ENCODE peak calls at places on chromosome 7, in seven cellular contexts. Y, P, J, I, L, S and D are unnamed samples.

GRCh38 chr7:102111063-102111757 is 175.5 kb upstream of the SH2B2 start:
- DNase-seq in P (no peak), S (no peak), I (no peak), L (peak; percentile 69), Y (no peak), J (no peak), D (no peak)

GRCh38 chr7:36153571-36154097 is 580 bp downstream of the EEPD1 start:
- DNase-seq in L (no peak), P (no peak), J (no peak), S (no peak), I (peak; percentile 72), Y (no peak), D (no peak)

GRCh38 chr7:23598321-23598720 is 1.1 kb downstream of the CCDC126 start:
- DNase-seq in S (no peak), L (no peak), J (peak; percentile 10), P (peak; percentile 36), Y (peak; percentile 67), I (no peak), D (no peak)

GRCh38 chr7:96720843-96721242 is 11.2 kb upstream of the SEM1 start:
- DNase-seq in Y (peak; percentile 81), L (no peak), I (no peak), P (peak; percentile 16), J (peak; percentile 86), S (peak; percentile 57), D (no peak)

GRCh38 chr7:140005754-140006503 is 56.8 kb downstream of the PARP12 start:
- DNase-seq in L (peak; percentile 68), P (peak; percentile 66), J (peak; percentile 32), I (peak; percentile 90), Y (no peak), S (peak; percentile 9), D (no peak)

GRCh38 chr7:25894902-25895791 is 256.9 kb upstream of the NFE2L3 start:
- DNase-seq in P (peak; percentile 78), L (peak; percentile 78), Y (no peak), I (peak; percentile 75), J (peak; percentile 11), S (peak; percentile 22), D (no peak)

GRCh38 chr7:70717553-70718248 is 414.2 kb upstream of the GALNT17 start:
- DNase-seq in L (no peak), P (no peak), S (no peak), Y (no peak), J (no peak), I (peak; percentile 69), D (no peak)

GRCh38 chr7:135710417-135711138 is 17.4 kb downstream of the SLC13A4 start:
- DNase-seq in Y (no peak), L (peak; percentile 52), J (peak; percentile 26), P (peak; percentile 16), S (no peak), I (no peak), D (no peak)

GRCh38 chr7:75688200-75689136 is 50.3 kb downstream of the HIP1 start:
- DNase-seq in Y (no peak), S (no peak), P (no peak), I (peak; percentile 55), L (no peak), J (no peak), D (no peak)

GRCh38 chr7:70484255-70484654 is 647.7 kb upstream of the GALNT17 start:
- DNase-seq in P (no peak), I (no peak), Y (no peak), S (no peak), J (no peak), L (no peak), D (no peak)

GRCh38 chr7:64559206-64559605 is 3.7 kb downstream of the ZNF680 start:
- DNase-seq in S (peak; percentile 57), Y (no peak), I (peak; percentile 62), P (no peak), L (no peak), J (peak; percentile 75), D (peak; percentile 48)

GRCh38 chr7:36244429-36244828 is 91.4 kb downstream of the EEPD1 start:
- DNase-seq in P (no peak), S (no peak), Y (no peak), L (no peak), I (no peak), J (no peak), D (no peak)

GRCh38 chr7:155819186-155819585 is 6.9 kb upstream of the SHH start:
- DNase-seq in L (no peak), I (peak; percentile 17), Y (no peak), S (no peak), P (no peak), J (no peak), D (no peak)

GRCh38 chr7:3892167-3892566 is 591.1 kb downstream of the SDK1 start:
- DNase-seq in S (no peak), I (no peak), L (no peak), P (no peak), J (no peak), Y (no peak), D (no peak)

GRCh38 chr7:23349484-23350157 is 50.5 kb downstream of the MALSU1 start:
- DNase-seq in J (peak; percentile 78), Y (peak; percentile 94), I (no peak), S (peak; percentile 89), L (peak; percentile 71), P (no peak), D (no peak)

GRCh38 chr7:64045301-64046040 is at the start of gene ZNF727:
- DNase-seq in L (no peak), S (no peak), P (no peak), Y (no peak), J (no peak), I (no peak), D (no peak)

GRCh38 chr7:31464601-31465000 is 49.3 kb upstream of the ITPRID1 start:
- DNase-seq in P (peak; percentile 33), Y (peak; percentile 44), S (no peak), J (no peak), L (no peak), I (no peak), D (no peak)

GRCh38 chr7:104848386-104848990 is 165.5 kb upstream of the KMT2E start:
- DNase-seq in P (peak; percentile 72), J (peak; percentile 60), Y (no peak), L (peak; percentile 80), S (peak; percentile 53), I (no peak), D (no peak)

GRCh38 chr7:55898287-55898686 is 11.0 kb downstream of the ZNF713 start:
- DNase-seq in L (no peak), J (peak; percentile 10), Y (no peak), P (no peak), S (no peak), I (no peak), D (no peak)

GRCh38 chr7:159027091-159027802 is 117.4 kb downstream of the VIPR2 start:
- DNase-seq in S (no peak), Y (no peak), J (no peak), P (peak; percentile 17), L (peak; percentile 56), I (no peak), D (no peak)

GRCh38 chr7:81267508-81267907 is 348.7 kb upstream of the SEMA3C start:
- DNase-seq in L (no peak), P (no peak), J (peak; percentile 93), Y (peak; percentile 70), I (no peak), S (peak; percentile 42), D (no peak)

GRCh38 chr7:2175091-2175490 is 57.7 kb downstream of the MAD1L1 start:
- DNase-seq in S (no peak), Y (no peak), J (no peak), P (peak; percentile 7), L (no peak), I (no peak), D (no peak)
- TF ChIP-seq CTCF in S (no peak), Y (no peak), J (no peak), P (no peak), L (no peak), I (no peak), D (no peak)

GRCh38 chr7:142671506-142671905 is 77.8 kb upstream of the PRSS1 start:
- DNase-seq in L (no peak), S (no peak), I (no peak), J (no peak), Y (no peak), P (no peak), D (no peak)

GRCh38 chr7:142668495-142668894 is 80.8 kb upstream of the PRSS1 start:
- DNase-seq in P (no peak), S (no peak), Y (no peak), I (no peak), J (no peak), L (no peak), D (no peak)

GRCh38 chr7:142670504-142670903 is 78.8 kb upstream of the PRSS1 start:
- DNase-seq in J (no peak), S (no peak), L (no peak), Y (no peak), I (no peak), P (no peak), D (no peak)

DNA sequence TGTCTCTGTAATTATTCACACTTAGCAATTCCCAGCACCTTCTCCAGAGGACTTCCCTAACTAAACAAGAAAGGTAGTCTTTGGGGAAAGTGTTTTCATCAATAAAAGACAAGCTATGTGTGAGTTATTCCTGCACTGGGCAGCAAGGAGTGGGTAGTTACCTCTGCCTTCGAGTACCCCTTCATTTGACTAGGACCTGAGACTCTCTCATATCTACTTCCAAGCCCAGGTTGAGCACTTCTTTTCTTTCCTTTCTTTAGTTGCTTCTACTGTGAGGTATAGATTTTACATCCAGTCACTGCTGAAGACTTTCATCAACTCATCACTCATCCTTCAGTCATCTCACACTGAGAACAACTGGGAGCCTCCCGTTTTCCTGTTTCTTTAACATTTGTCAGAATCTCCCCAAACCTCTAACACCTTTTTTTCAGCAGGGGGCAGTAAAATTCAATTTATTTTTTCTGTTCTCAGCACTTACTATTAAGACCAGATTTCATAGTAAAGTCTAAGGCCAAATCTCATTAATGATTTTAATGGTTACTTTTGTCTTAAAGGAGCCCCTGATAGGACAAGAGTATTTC is 80.1 kb upstream of the PRSS1 start:
- DNase-seq in S (peak; percentile 49), L (peak; percentile 20), Y (no peak), P (peak; percentile 18), I (no peak), J (peak; percentile 50), D (no peak)
- TF ChIP-seq CTCF in S (peak; percentile 49), L (peak; percentile 62), Y (peak; percentile 70), P (peak; percentile 47), I (peak; percentile 33), J (peak; percentile 45), D (peak; percentile 41)

GRCh38 chr7:22296916-22297315 is 60.0 kb downstream of the RAPGEF5 start:
- DNase-seq in P (no peak), L (no peak), I (no peak), J (peak; percentile 9), Y (no peak), S (peak; percentile 36), D (no peak)
- TF ChIP-seq CTCF in P (peak; percentile 31), L (no peak), I (peak; percentile 33), J (peak; percentile 25), Y (peak; percentile 37), S (peak; percentile 31), D (peak; percentile 43)

DNA sequence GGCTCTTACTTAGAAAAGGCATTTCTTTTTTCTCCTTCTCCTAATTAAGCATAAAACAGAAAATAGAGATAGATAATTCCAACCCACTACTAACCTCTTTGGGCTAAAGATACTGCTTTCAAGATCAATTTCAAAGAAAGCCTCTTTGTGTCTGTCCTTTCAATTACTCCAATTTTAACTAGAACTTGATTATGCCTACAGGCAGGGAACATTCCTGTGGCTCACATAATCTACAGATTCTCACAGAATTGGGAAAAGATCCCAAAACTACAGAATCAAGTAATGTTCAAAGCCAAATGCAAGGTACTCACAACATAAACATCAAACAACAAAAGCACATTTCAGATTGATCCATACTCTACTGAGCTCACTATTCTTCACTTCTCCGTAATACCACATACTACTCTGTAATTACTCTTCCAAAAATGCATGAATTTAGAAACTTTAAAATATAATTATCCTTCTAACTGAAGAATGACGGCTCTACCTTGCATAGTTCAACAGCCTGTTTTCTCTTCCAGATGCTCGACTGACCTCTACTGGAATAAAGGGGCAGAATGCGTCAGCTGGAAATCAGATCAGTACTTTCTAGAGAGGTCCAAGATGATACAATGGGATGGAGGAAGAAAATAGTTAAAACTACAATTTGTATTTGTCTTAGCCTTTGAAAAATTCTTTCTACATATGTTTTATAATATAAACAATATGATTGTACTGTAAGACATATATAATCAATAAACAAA is 3.9 kb downstream of the MTERF1 start:
- DNase-seq in P (no peak), I (no peak), J (peak; percentile 45), S (peak; percentile 65), L (no peak), Y (no peak), D (no peak)
- TF ChIP-seq CTCF in P (peak; percentile 41), I (no peak), J (peak; percentile 45), S (peak; percentile 73), L (peak; percentile 42), Y (no peak), D (peak; percentile 47)